ENCODE peak calls at places on chromosome X, in six cellular contexts. L is fibroblast of lung; X is fibroblast of mammary gland; V is CD4-positive, alpha-beta memory T cell; M is right cardiac atrium; Z is dorsolateral prefrontal cortex. N is an unnamed sample.

GRCh38 chrX:13093489-13094140 is 49.2 kb upstream of the FAM9C start:
- DNase-seq in X (no peak), M (no peak), L (no peak), V (peak), Z (no peak), N (no peak)

GRCh38 chrX:38890963-38891362 is 89.7 kb downstream of the MID1IP1 start:
- DNase-seq in M (no peak), Z (no peak), L (no peak), X (no peak), V (no peak), N (no peak)

GRCh38 chrX:44025611-44026010 is 52.4 kb upstream of the NDP start:
- DNase-seq in M (no peak), V (no peak), X (peak), Z (no peak), L (peak), N (no peak)

GRCh38 chrX:12885508-12885907 is 18.6 kb downstream of the TLR7 start:
- DNase-seq in V (no peak), L (no peak), Z (no peak), M (no peak), X (no peak), N (no peak)

GRCh38 chrX:137549846-137550534 is 15.9 kb upstream of the ZIC3 start:
- DNase-seq in Z (no peak), L (no peak), V (no peak), X (no peak), M (no peak), N (no peak)

GRCh38 chrX:34197946-34198345 is 65.8 kb upstream of the FAM47A start:
- DNase-seq in X (no peak), V (no peak), Z (no peak), M (no peak), L (no peak), N (no peak)

GRCh38 chrX:47240619-47241018 is 7.8 kb downstream of the USP11 start:
- DNase-seq in M (no peak), L (no peak), V (no peak), Z (no peak), X (no peak), N (no peak)

GRCh38 chrX:19121898-19122640 is at the start of gene ADGRG2:
- DNase-seq in V (no peak), Z (no peak), X (peak), M (peak), L (peak), N (no peak)

GRCh38 chrX:155967653-155968052 is 29.8 kb upstream of the IL9R start:
- DNase-seq in Z (no peak), M (no peak), V (no peak), L (no peak), X (no peak), N (no peak)

GRCh38 chrX:2474963-2475726 is 25.6 kb downstream of the DHRSX start:
- DNase-seq in X (no peak), M (no peak), Z (no peak), V (no peak), L (no peak), N (no peak)

GRCh38 chrX:132041016-132041415 is 17.9 kb downstream of the STK26 start:
- DNase-seq in M (no peak), L (no peak), V (no peak), X (peak), Z (no peak), N (no peak)

GRCh38 chrX:141760761-141761160 is 62.2 kb upstream of the SPANXD start:
- DNase-seq in L (no peak), X (peak), V (no peak), M (no peak), Z (no peak), N (no peak)

GRCh38 chrX:66408507-66408906 is 230.4 kb downstream of the EDA2R start:
- DNase-seq in X (no peak), Z (no peak), V (peak), M (no peak), L (no peak), N (no peak)

GRCh38 chrX:1281511-1281910 is 12.9 kb downstream of the CSF2RA start:
- DNase-seq in V (no peak), X (peak), M (no peak), L (no peak), Z (no peak), N (no peak)

GRCh38 chrX:107465932-107466620 is 16.6 kb downstream of the FRMPD3 start:
- DNase-seq in M (no peak), Z (no peak), V (no peak), X (no peak), L (no peak), N (no peak)
- H3K4me3 ChIP-seq in M (no peak), Z (no peak), V (no peak), X (no peak), L (no peak), N (no peak)

DNA sequence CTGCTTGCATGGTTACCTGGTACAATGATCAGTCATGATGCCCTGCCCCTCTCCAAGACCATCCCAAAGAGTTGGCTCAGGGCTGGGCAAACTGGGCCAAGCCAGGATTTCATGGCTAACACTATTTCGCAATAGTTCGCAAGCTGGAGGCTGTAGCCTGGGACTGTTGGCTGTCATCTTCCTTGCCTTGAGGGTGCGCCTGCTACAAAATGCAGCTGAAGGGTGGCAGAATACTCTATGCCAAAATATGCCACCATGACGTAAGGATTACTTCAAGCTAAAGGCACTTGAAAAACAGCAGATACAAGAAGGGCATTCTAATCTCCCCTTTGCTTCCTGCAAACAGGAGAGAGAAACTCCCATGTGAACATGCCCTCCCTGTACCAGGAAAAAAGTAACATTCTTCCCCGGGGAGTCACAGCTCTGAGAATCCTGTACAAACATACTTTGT is 21.0 kb downstream of the SAT1 start:
- DNase-seq in V (no peak), M (peak), L (peak), X (peak), Z (no peak), N (no peak)
- H3K4me3 ChIP-seq in V (no peak), M (no peak), L (no peak), X (no peak), Z (no peak), N (no peak)

GRCh38 chrX:135295944-135296305 is 13.4 kb upstream of the ETDC start:
- DNase-seq in M (no peak), V (no peak), Z (no peak), L (no peak), X (no peak), N (no peak)

DNA sequence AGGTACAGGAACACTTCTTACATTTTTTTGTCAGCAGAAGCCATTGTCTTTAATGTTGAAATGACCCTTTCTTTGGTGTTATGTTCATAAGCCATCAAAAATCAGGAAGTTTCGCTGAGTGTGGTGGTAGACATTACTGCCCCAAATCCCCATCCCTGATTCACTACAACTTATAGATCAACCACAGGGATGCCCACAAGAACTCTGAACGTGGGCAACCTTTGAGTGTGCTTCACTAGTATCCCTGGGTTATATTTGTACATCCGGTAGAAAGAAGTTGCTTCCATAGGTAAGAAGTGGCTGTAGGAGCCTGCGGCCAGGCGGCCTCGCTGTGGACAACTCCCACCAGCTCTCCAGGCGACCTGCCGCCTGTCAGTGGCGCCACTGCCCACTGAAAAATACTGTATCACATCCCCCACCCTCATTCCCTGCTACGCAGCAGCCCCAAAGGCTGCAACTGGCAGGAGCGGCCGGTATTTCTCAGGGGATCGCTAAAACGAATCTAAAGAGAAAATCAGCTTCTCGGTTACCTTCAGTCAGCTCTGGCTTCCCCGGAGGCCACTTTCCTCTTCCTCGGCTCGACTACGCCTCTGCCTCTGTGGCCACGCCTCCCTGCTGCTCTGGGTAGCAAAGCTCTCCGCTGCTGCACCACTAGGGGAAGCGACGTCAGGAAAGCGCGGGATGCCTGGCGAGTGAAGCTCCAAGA is 13.9 kb upstream of the ETDC start:
- DNase-seq in M (peak), Z (peak), V (peak), L (peak), X (peak), N (peak)
- H3K4me3 ChIP-seq in M (peak), Z (peak), V (peak), L (no peak), X (peak), N (peak)

GRCh38 chrX:72238721-72239475 is at the start of gene ERCC6L:
- DNase-seq in V (peak), X (peak), M (peak), L (peak), Z (peak), N (peak)

GRCh38 chrX:72236841-72237240 is 2.0 kb downstream of the ERCC6L start:
- DNase-seq in Z (no peak), V (no peak), M (no peak), L (no peak), X (peak), N (no peak)

GRCh38 chrX:72243472-72243871 is 4.6 kb upstream of the ERCC6L start:
- DNase-seq in V (no peak), M (no peak), L (peak), X (peak), Z (no peak), N (no peak)

GRCh38 chrX:72240976-72241375 is 2.1 kb upstream of the ERCC6L start:
- DNase-seq in X (no peak), M (no peak), V (no peak), L (no peak), Z (no peak), N (no peak)

DNA sequence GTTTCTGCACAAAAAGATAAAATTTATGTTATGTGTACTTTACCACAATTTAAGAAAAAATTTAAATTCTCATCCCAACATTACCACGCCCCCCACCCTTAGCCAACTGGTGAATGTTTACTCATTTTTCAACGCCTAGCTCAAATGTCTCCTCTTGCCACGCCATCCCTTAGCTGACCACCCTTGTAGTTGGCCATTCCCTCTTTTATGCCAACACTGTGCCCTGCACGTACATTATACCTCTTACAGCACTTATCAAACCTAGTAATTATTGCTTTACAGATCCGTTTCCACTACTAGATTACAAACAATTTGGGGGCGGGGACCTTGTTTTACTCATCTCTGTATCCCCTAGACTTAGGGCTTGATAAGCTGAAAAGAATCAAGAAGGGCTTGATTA is 644 bp downstream of the ERCC6L start:
- DNase-seq in Z (no peak), L (no peak), V (no peak), M (no peak), X (no peak), N (no peak)
- H3K4me3 ChIP-seq in Z (no peak), L (peak), V (no peak), M (no peak), X (peak), N (peak)

DNA sequence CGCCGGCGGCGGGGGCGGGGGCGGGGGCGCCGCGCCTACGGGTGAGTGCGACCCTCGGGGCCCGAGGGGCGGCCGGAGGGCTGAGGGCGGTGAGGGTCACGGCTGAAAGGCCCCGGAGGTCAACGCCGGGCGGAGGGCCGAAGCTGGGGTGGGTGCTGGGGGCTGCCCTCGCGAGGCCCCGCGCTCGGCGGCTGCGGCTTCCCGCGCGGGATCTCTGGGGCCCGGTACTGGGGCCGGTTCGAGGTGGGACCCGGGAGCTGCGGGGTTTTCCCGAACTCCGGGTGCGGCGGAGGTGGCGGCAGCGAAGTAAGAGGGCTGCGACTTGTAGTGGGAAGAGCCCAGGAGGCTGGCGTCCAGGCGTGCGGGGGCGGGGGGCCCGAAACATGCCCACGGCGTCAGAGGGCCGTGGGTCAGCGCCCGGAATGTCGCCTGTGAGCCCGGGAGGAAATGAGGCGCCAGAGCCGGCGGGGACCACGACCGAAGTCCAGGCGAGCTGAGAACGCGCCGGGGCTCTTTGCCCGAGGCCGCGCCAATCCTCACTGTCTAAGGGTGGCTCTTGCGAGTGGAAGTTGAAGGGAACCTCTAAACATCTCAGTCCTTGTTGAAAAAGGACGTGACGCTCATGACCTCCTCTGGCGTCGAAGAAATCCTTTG is 407 bp downstream of the IL13RA1 start:
- DNase-seq in V (no peak), L (peak), Z (peak), X (peak), M (peak), N (no peak)
- H3K4me3 ChIP-seq in V (no peak), L (peak), Z (peak), X (peak), M (peak), N (peak)